ENCODE peak calls at places on chromosomes 1 and 21, in nine cellular contexts. One of them, this sample, is unnamed.

GRCh38 chr1:96882096-96882495 is 160.5 kb downstream of the PTBP2 start:
- DNase-seq in neural progenitor cell: no peak
- DNase-seq in progenitor cell of endocrine pancreas: no peak
- DNase-seq in endothelial cell: no peak
- DNase-seq in esophagus squamous epithelium: no peak
- DNase-seq in upper lobe of right lung: no peak
- DNase-seq in transverse colon: no peak
- DNase-seq in CD4-positive, alpha-beta T cell: no peak
- DNase-seq in foreskin fibroblast: no peak
- DNase-seq in this sample: no peak

GRCh38 chr1:165928075-165928731 is 100.8 kb downstream of the UCK2 start:
- DNase-seq in CD4-positive, alpha-beta T cell: peak
- DNase-seq in neural progenitor cell: peak
- DNase-seq in esophagus squamous epithelium: no peak
- DNase-seq in upper lobe of right lung: no peak
- DNase-seq in progenitor cell of endocrine pancreas: no peak
- DNase-seq in transverse colon: peak
- DNase-seq in endothelial cell: peak
- DNase-seq in foreskin fibroblast: peak
- DNase-seq in this sample: no peak

GRCh38 chr1:226222686-226223085 is 778 bp upstream of the MIXL1 start:
- DNase-seq in neural progenitor cell: no peak
- DNase-seq in progenitor cell of endocrine pancreas: no peak
- DNase-seq in transverse colon: no peak
- DNase-seq in esophagus squamous epithelium: no peak
- DNase-seq in foreskin fibroblast: no peak
- DNase-seq in CD4-positive, alpha-beta T cell: no peak
- DNase-seq in upper lobe of right lung: no peak
- DNase-seq in endothelial cell: no peak
- DNase-seq in this sample: no peak

GRCh38 chr1:35637401-35637809 is 3.9 kb downstream of the PSMB2 start:
- DNase-seq in progenitor cell of endocrine pancreas: no peak
- DNase-seq in transverse colon: no peak
- DNase-seq in upper lobe of right lung: no peak
- DNase-seq in endothelial cell: no peak
- DNase-seq in CD4-positive, alpha-beta T cell: no peak
- DNase-seq in neural progenitor cell: no peak
- DNase-seq in esophagus squamous epithelium: no peak
- DNase-seq in foreskin fibroblast: peak
- DNase-seq in this sample: no peak

GRCh38 chr1:117268926-117269378 is 58.2 kb upstream of the VTCN1 start:
- DNase-seq in CD4-positive, alpha-beta T cell: no peak
- DNase-seq in esophagus squamous epithelium: no peak
- DNase-seq in foreskin fibroblast: peak
- DNase-seq in progenitor cell of endocrine pancreas: no peak
- DNase-seq in transverse colon: no peak
- DNase-seq in upper lobe of right lung: no peak
- DNase-seq in neural progenitor cell: peak
- DNase-seq in endothelial cell: no peak
- DNase-seq in this sample: no peak

GRCh38 chr1:83520797-83521196 is 478.1 kb downstream of the TTLL7 start:
- DNase-seq in CD4-positive, alpha-beta T cell: no peak
- DNase-seq in endothelial cell: no peak
- DNase-seq in progenitor cell of endocrine pancreas: no peak
- DNase-seq in neural progenitor cell: no peak
- DNase-seq in esophagus squamous epithelium: no peak
- DNase-seq in upper lobe of right lung: no peak
- DNase-seq in transverse colon: no peak
- DNase-seq in foreskin fibroblast: no peak
- DNase-seq in this sample: no peak

GRCh38 chr1:89125571-89126233 is at the start of gene GBP2:
- DNase-seq in progenitor cell of endocrine pancreas: no peak
- DNase-seq in upper lobe of right lung: no peak
- DNase-seq in CD4-positive, alpha-beta T cell: peak
- DNase-seq in foreskin fibroblast: peak
- DNase-seq in transverse colon: no peak
- DNase-seq in neural progenitor cell: no peak
- DNase-seq in endothelial cell: no peak
- DNase-seq in esophagus squamous epithelium: no peak
- DNase-seq in this sample: no peak

GRCh38 chr1:215731699-215732098 is 164.6 kb downstream of the KCTD3 start:
- DNase-seq in upper lobe of right lung: no peak
- DNase-seq in esophagus squamous epithelium: no peak
- DNase-seq in neural progenitor cell: no peak
- DNase-seq in progenitor cell of endocrine pancreas: no peak
- DNase-seq in endothelial cell: no peak
- DNase-seq in transverse colon: no peak
- DNase-seq in CD4-positive, alpha-beta T cell: no peak
- DNase-seq in foreskin fibroblast: no peak
- DNase-seq in this sample: no peak

GRCh38 chr1:2786329-2787162 is 14.9 kb downstream of the TTC34 start:
- DNase-seq in upper lobe of right lung: peak
- DNase-seq in esophagus squamous epithelium: no peak
- DNase-seq in neural progenitor cell: peak
- DNase-seq in transverse colon: peak
- DNase-seq in CD4-positive, alpha-beta T cell: peak
- DNase-seq in foreskin fibroblast: no peak
- DNase-seq in endothelial cell: peak
- DNase-seq in progenitor cell of endocrine pancreas: no peak
- DNase-seq in this sample: peak

GRCh38 chr1:246836169-246836568 is 95.6 kb downstream of the AHCTF1 start:
- DNase-seq in progenitor cell of endocrine pancreas: no peak
- DNase-seq in endothelial cell: no peak
- DNase-seq in CD4-positive, alpha-beta T cell: no peak
- DNase-seq in neural progenitor cell: no peak
- DNase-seq in foreskin fibroblast: peak
- DNase-seq in transverse colon: no peak
- DNase-seq in upper lobe of right lung: no peak
- DNase-seq in esophagus squamous epithelium: no peak
- DNase-seq in this sample: no peak

GRCh38 chr1:76053021-76053420 is 21.5 kb upstream of the ST6GALNAC3 start:
- DNase-seq in upper lobe of right lung: no peak
- DNase-seq in esophagus squamous epithelium: no peak
- DNase-seq in CD4-positive, alpha-beta T cell: no peak
- DNase-seq in endothelial cell: no peak
- DNase-seq in progenitor cell of endocrine pancreas: no peak
- DNase-seq in neural progenitor cell: peak
- DNase-seq in transverse colon: no peak
- DNase-seq in foreskin fibroblast: peak
- DNase-seq in this sample: no peak

GRCh38 chr21:16551101-16551695 is 821.4 kb downstream of the USP25 start:
- DNase-seq in CD4-positive, alpha-beta T cell: no peak
- DNase-seq in neural progenitor cell: peak
- DNase-seq in esophagus squamous epithelium: no peak
- DNase-seq in endothelial cell: no peak
- DNase-seq in progenitor cell of endocrine pancreas: no peak
- DNase-seq in foreskin fibroblast: peak
- DNase-seq in transverse colon: no peak
- DNase-seq in upper lobe of right lung: no peak
- DNase-seq in this sample: no peak

GRCh38 chr1:201170533-201171062 is 16.3 kb upstream of the TMEM9 start:
- DNase-seq in CD4-positive, alpha-beta T cell: peak
- DNase-seq in progenitor cell of endocrine pancreas: peak
- DNase-seq in upper lobe of right lung: peak
- DNase-seq in foreskin fibroblast: peak
- DNase-seq in transverse colon: peak
- DNase-seq in neural progenitor cell: peak
- DNase-seq in esophagus squamous epithelium: peak
- DNase-seq in endothelial cell: peak
- DNase-seq in this sample: peak

GRCh38 chr1:40635763-40636500 is 29.6 kb downstream of the RIMS3 start:
- DNase-seq in endothelial cell: no peak
- DNase-seq in transverse colon: no peak
- DNase-seq in neural progenitor cell: no peak
- DNase-seq in progenitor cell of endocrine pancreas: no peak
- DNase-seq in upper lobe of right lung: no peak
- DNase-seq in foreskin fibroblast: no peak
- DNase-seq in CD4-positive, alpha-beta T cell: no peak
- DNase-seq in esophagus squamous epithelium: no peak
- DNase-seq in this sample: no peak

GRCh38 chr1:94334156-94334555 is 84.0 kb upstream of the ABCD3 start:
- DNase-seq in neural progenitor cell: no peak
- DNase-seq in esophagus squamous epithelium: no peak
- DNase-seq in endothelial cell: no peak
- DNase-seq in progenitor cell of endocrine pancreas: no peak
- DNase-seq in CD4-positive, alpha-beta T cell: no peak
- DNase-seq in upper lobe of right lung: no peak
- DNase-seq in transverse colon: no peak
- DNase-seq in foreskin fibroblast: no peak
- DNase-seq in this sample: no peak

GRCh38 chr21:46063734-46064680 is 33.9 kb upstream of the COL6A2 start:
- DNase-seq in esophagus squamous epithelium: no peak
- DNase-seq in CD4-positive, alpha-beta T cell: no peak
- DNase-seq in neural progenitor cell: no peak
- DNase-seq in endothelial cell: no peak
- DNase-seq in upper lobe of right lung: peak
- DNase-seq in transverse colon: no peak
- DNase-seq in progenitor cell of endocrine pancreas: peak
- DNase-seq in foreskin fibroblast: no peak
- DNase-seq in this sample: no peak

GRCh38 chr21:25635310-25635709 is 3.7 kb upstream of the JAM2 start:
- DNase-seq in upper lobe of right lung: no peak
- DNase-seq in transverse colon: no peak
- DNase-seq in foreskin fibroblast: no peak
- DNase-seq in esophagus squamous epithelium: no peak
- DNase-seq in endothelial cell: no peak
- DNase-seq in neural progenitor cell: no peak
- DNase-seq in progenitor cell of endocrine pancreas: no peak
- DNase-seq in CD4-positive, alpha-beta T cell: no peak
- DNase-seq in this sample: no peak

GRCh38 chr1:2833454-2834145 is 32.1 kb upstream of the TTC34 start:
- DNase-seq in transverse colon: no peak
- DNase-seq in progenitor cell of endocrine pancreas: no peak
- DNase-seq in upper lobe of right lung: no peak
- DNase-seq in foreskin fibroblast: no peak
- DNase-seq in neural progenitor cell: no peak
- DNase-seq in CD4-positive, alpha-beta T cell: peak
- DNase-seq in endothelial cell: no peak
- DNase-seq in esophagus squamous epithelium: no peak
- DNase-seq in this sample: no peak

GRCh38 chr1:226820935-226821718 is 49.3 kb upstream of the PSEN2 start:
- DNase-seq in neural progenitor cell: no peak
- DNase-seq in CD4-positive, alpha-beta T cell: no peak
- DNase-seq in transverse colon: peak
- DNase-seq in foreskin fibroblast: peak
- DNase-seq in esophagus squamous epithelium: no peak
- DNase-seq in progenitor cell of endocrine pancreas: no peak
- DNase-seq in endothelial cell: no peak
- DNase-seq in upper lobe of right lung: no peak
- DNase-seq in this sample: no peak

GRCh38 chr1:205632374-205633169 is 761 bp upstream of the ELK4 start:
- DNase-seq in progenitor cell of endocrine pancreas: no peak
- DNase-seq in upper lobe of right lung: no peak
- DNase-seq in neural progenitor cell: no peak
- DNase-seq in CD4-positive, alpha-beta T cell: no peak
- DNase-seq in endothelial cell: no peak
- DNase-seq in transverse colon: no peak
- DNase-seq in esophagus squamous epithelium: no peak
- DNase-seq in foreskin fibroblast: no peak
- DNase-seq in this sample: no peak
- TF ChIP-seq CTCF in progenitor cell of endocrine pancreas: no peak
- TF ChIP-seq CTCF in upper lobe of right lung: no peak
- TF ChIP-seq CTCF in neural progenitor cell: no peak
- TF ChIP-seq CTCF in CD4-positive, alpha-beta T cell: no peak
- TF ChIP-seq CTCF in endothelial cell: no peak
- TF ChIP-seq CTCF in transverse colon: no peak
- TF ChIP-seq CTCF in esophagus squamous epithelium: no peak
- TF ChIP-seq CTCF in foreskin fibroblast: no peak
- TF ChIP-seq CTCF in this sample: no peak

DNA sequence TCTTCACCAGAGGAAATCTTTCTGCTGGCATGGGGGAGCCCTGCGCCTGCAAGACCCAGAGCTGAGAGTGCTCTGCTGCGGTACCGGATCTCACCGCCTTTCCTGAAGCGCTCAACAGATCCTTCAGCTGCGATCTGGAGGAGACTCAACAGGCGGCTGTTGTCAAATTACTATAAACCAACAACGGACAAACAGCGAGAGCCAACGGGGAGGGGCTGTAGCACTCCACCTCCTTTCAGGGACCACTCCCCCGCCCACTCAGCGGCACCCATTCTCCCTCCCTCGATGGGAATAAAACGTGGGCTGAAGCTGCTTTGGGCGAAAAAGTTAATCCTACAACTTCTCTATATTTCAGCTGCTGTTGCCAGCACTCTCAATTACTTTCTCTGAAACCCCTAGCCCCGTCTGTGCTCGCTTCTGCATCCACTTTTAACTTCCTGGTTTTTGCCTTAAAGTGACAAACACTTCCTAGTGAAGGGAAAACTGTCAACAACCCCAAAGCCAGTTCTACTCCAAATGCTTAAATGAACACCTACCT is at the start of gene FMO5:
- DNase-seq in esophagus squamous epithelium: no peak
- DNase-seq in neural progenitor cell: peak
- DNase-seq in endothelial cell: peak
- DNase-seq in transverse colon: peak
- DNase-seq in progenitor cell of endocrine pancreas: no peak
- DNase-seq in foreskin fibroblast: peak
- DNase-seq in CD4-positive, alpha-beta T cell: peak
- DNase-seq in upper lobe of right lung: peak
- DNase-seq in this sample: peak
- TF ChIP-seq CTCF in esophagus squamous epithelium: peak
- TF ChIP-seq CTCF in neural progenitor cell: no peak
- TF ChIP-seq CTCF in endothelial cell: no peak
- TF ChIP-seq CTCF in transverse colon: peak
- TF ChIP-seq CTCF in progenitor cell of endocrine pancreas: peak
- TF ChIP-seq CTCF in foreskin fibroblast: no peak
- TF ChIP-seq CTCF in CD4-positive, alpha-beta T cell: no peak
- TF ChIP-seq CTCF in upper lobe of right lung: peak
- TF ChIP-seq CTCF in this sample: no peak

DNA sequence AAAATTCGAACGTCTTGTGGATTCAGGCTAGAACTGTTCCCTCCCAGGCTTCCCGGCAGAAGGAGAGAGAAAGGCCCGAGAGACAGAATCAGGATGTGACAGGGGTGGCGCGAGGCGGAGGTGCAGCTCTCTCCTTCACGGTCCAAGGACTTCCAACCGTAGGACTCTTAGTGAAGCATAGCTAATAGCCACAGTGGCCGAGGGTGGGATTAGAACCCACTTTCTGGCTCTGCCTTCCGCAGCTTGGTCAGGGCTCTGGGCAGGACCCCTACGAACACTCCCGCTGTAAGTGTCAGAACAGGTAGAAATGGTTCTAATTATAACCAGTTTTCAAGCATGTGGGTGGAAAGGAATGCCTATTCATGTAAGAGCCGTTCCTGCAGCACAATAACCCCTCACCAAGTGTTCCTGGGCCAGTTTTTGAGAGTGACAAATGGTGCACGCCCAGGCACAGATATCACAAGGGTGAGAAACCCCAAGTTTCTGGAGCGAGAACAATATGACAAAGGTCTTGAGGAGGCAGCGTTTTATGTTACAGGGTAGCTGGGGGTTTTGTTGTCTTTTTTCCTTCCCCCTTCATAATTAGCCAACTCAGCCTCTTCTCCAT is 86.4 kb downstream of the SYF2 start:
- DNase-seq in CD4-positive, alpha-beta T cell: no peak
- DNase-seq in foreskin fibroblast: no peak
- DNase-seq in upper lobe of right lung: no peak
- DNase-seq in progenitor cell of endocrine pancreas: no peak
- DNase-seq in endothelial cell: no peak
- DNase-seq in esophagus squamous epithelium: no peak
- DNase-seq in neural progenitor cell: no peak
- DNase-seq in transverse colon: no peak
- DNase-seq in this sample: no peak
- TF ChIP-seq CTCF in CD4-positive, alpha-beta T cell: no peak
- TF ChIP-seq CTCF in foreskin fibroblast: no peak
- TF ChIP-seq CTCF in upper lobe of right lung: no peak
- TF ChIP-seq CTCF in progenitor cell of endocrine pancreas: no peak
- TF ChIP-seq CTCF in endothelial cell: no peak
- TF ChIP-seq CTCF in esophagus squamous epithelium: no peak
- TF ChIP-seq CTCF in neural progenitor cell: no peak
- TF ChIP-seq CTCF in transverse colon: no peak
- TF ChIP-seq CTCF in this sample: no peak

GRCh38 chr1:44609412-44609767 is 64.9 kb downstream of the TMEM53 start:
- DNase-seq in progenitor cell of endocrine pancreas: peak
- DNase-seq in upper lobe of right lung: no peak
- DNase-seq in foreskin fibroblast: peak
- DNase-seq in esophagus squamous epithelium: no peak
- DNase-seq in endothelial cell: peak
- DNase-seq in CD4-positive, alpha-beta T cell: peak
- DNase-seq in neural progenitor cell: peak
- DNase-seq in transverse colon: peak
- DNase-seq in this sample: no peak
- TF ChIP-seq CTCF in progenitor cell of endocrine pancreas: peak
- TF ChIP-seq CTCF in upper lobe of right lung: peak
- TF ChIP-seq CTCF in foreskin fibroblast: peak
- TF ChIP-seq CTCF in esophagus squamous epithelium: no peak
- TF ChIP-seq CTCF in endothelial cell: peak
- TF ChIP-seq CTCF in CD4-positive, alpha-beta T cell: peak
- TF ChIP-seq CTCF in neural progenitor cell: peak
- TF ChIP-seq CTCF in transverse colon: peak
- TF ChIP-seq CTCF in this sample: no peak